ENCODE peak calls at places on chromosomes 3 and 15, in ten cellular contexts. C is epithelial cell of proximal tubule, A is GM12864, O is bronchial epithelial cell, F is fibroblast of lung, Y is cardiac muscle cell, Z is body of pancreas, T is transverse colon, W is PC-3, D is PC-9. G is an unnamed sample.

GRCh38 chr3:128133273-128133883 is 9.8 kb upstream of the RUVBL1 start:
- DNase-seq in C (no peak), A (no peak), O (peak; percentile 60), F (peak; percentile 75), Y (no peak), Z (peak; percentile 43), T (peak; percentile 25), W (peak; percentile 51), D (no peak), G (no peak)

GRCh38 chr3:114450008-114450596 is 156.3 kb downstream of the TIGIT start:
- DNase-seq in C (no peak), A (no peak), O (peak; percentile 10), F (no peak), Y (no peak), Z (no peak), T (no peak), W (no peak), D (no peak), G (no peak)

GRCh38 chr3:122714269-122714668 is 33.6 kb downstream of the PARP14 start:
- DNase-seq in C (no peak), A (no peak), O (no peak), F (no peak), Y (no peak), Z (no peak), T (no peak), W (no peak), D (no peak), G (no peak)

GRCh38 chr3:50617096-50617791 is at the start of gene MAPKAPK3:
- DNase-seq in C (no peak), A (no peak), O (no peak), F (no peak), Y (peak; percentile 48), Z (peak; percentile 57), T (peak; percentile 66), W (peak; percentile 30), D (no peak), G (no peak)

GRCh38 chr15:88913850-88914169 is 631 bp upstream of the MFGE8 start:
- DNase-seq in C (no peak), A (no peak), O (no peak), F (no peak), Y (no peak), Z (no peak), T (no peak), W (no peak), D (peak; percentile 36), G (no peak)

GRCh38 chr3:195756935-195757302 is 36.1 kb downstream of the MUC20 start:
- DNase-seq in C (no peak), A (no peak), O (no peak), F (no peak), Y (no peak), Z (no peak), T (no peak), W (peak; percentile 19), D (no peak), G (no peak)

GRCh38 chr15:56919708-56920637 is 1.5 kb downstream of the TCF12 start:
- DNase-seq in C (no peak), A (no peak), O (peak; percentile 47), F (peak; percentile 39), Y (no peak), Z (peak; percentile 11), T (peak; percentile 28), W (peak; percentile 23), D (no peak), G (peak; percentile 26)

GRCh38 chr3:141345951-141346817 is 22.1 kb upstream of the ZBTB38 start:
- DNase-seq in C (no peak), A (no peak), O (no peak), F (peak; percentile 58), Y (no peak), Z (no peak), T (peak; percentile 47), W (no peak), D (no peak), G (no peak)

GRCh38 chr3:97138914-97139541 is 324.6 kb downstream of the EPHA6 start:
- DNase-seq in C (no peak), A (no peak), O (peak; percentile 36), F (no peak), Y (no peak), Z (no peak), T (no peak), W (peak; percentile 20), D (no peak), G (no peak)
- TF ChIP-seq CTCF in C (peak; percentile 35), A (peak; percentile 44), O (peak; percentile 47), F (no peak), Y (no peak), Z (no peak), T (no peak), W (peak; percentile 56), D (peak; percentile 52), G (no peak)

GRCh38 chr3:18300916-18301315 is 124.2 kb downstream of the SATB1 start:
- DNase-seq in C (no peak), A (no peak), O (no peak), F (no peak), Y (no peak), Z (no peak), T (no peak), W (no peak), D (no peak), G (no peak)

GRCh38 chr3:18297131-18297530 is 128.0 kb downstream of the SATB1 start:
- DNase-seq in C (no peak), A (no peak), O (no peak), F (no peak), Y (no peak), Z (no peak), T (no peak), W (no peak), D (no peak), G (no peak)

GRCh38 chr3:18290130-18290529 is 135.0 kb downstream of the SATB1 start:
- DNase-seq in C (no peak), A (no peak), O (no peak), F (no peak), Y (no peak), Z (no peak), T (no peak), W (no peak), D (no peak), G (no peak)

DNA sequence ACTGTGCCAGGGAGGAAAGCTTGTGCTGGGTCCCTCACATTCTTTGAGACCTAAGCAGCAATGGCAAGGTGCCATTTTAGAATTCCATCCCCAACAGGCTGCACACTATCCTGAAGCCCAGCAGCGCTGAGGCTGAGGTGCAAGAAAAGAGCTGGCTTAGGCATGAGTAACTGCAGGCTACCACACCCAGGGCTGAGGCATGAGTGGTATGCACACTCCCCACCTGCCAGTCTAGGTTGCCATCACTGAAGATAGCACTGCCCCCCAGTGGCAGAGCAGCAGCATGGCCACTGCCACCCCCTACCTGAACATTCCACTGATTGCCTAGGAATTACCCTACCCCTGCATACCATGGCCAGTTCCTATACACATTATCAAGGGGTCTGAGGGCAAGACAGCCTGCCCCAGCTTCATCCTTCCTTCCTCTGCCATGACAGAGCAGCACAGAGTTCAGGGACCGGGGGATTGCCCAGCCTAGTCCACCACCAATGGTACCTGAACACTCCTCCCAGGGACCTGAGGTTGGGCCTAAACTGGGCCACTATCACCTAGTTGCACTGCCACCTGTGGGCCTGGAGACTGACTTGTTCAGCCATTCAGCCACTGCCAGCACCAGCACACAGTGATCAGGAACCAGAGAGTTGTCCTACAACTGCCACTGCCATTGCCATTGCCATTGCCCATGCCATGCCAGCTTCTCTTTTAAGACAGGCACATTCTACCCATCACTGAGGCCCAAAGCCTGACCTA is 129.8 kb downstream of the SATB1 start:
- DNase-seq in C (peak; percentile 69), A (peak; percentile 10), O (peak; percentile 88), F (peak; percentile 25), Y (peak; percentile 81), Z (peak; percentile 52), T (peak; percentile 53), W (peak; percentile 97), D (peak; percentile 86), G (peak; percentile 73)
- H3K4me3 ChIP-seq in C (no peak overlapping the region), A (no peak overlapping the region), O (no peak overlapping the region), F (no peak overlapping the region), Y (no peak overlapping the region), Z (no peak overlapping the region), T (no peak overlapping the region), W (no peak overlapping the region), D (no peak overlapping the region), G (no peak overlapping the region)

GRCh38 chr3:156987946-156988345 is 161.8 kb downstream of the LEKR1 start:
- DNase-seq in C (no peak), A (no peak), O (no peak), F (no peak), Y (no peak), Z (no peak), T (no peak), W (no peak), D (no peak), G (no peak)

GRCh38 chr3:156981005-156981404 is 154.9 kb downstream of the LEKR1 start:
- DNase-seq in C (no peak), A (no peak), O (no peak), F (peak; percentile 3), Y (no peak), Z (no peak), T (no peak), W (no peak), D (no peak), G (no peak)

GRCh38 chr3:156978471-156978961 is 152.4 kb downstream of the LEKR1 start:
- DNase-seq in C (no peak), A (peak; percentile 74), O (no peak), F (peak; percentile 27), Y (no peak), Z (no peak), T (no peak), W (no peak), D (no peak), G (no peak)

GRCh38 chr3:156985689-156986088 is 159.5 kb downstream of the LEKR1 start:
- DNase-seq in C (no peak), A (no peak), O (no peak), F (no peak), Y (no peak), Z (no peak), T (no peak), W (no peak), D (no peak), G (no peak)

GRCh38 chr3:156983559-156983958 is 157.4 kb downstream of the LEKR1 start:
- DNase-seq in C (no peak), A (no peak), O (no peak), F (no peak), Y (no peak), Z (no peak), T (no peak), W (no peak), D (no peak), G (no peak)
- TF ChIP-seq CTCF in C (no peak), A (no peak), O (no peak), F (no peak), Y (no peak), Z (no peak), T (no peak), W (no peak), D (no peak), G (no peak)

DNA sequence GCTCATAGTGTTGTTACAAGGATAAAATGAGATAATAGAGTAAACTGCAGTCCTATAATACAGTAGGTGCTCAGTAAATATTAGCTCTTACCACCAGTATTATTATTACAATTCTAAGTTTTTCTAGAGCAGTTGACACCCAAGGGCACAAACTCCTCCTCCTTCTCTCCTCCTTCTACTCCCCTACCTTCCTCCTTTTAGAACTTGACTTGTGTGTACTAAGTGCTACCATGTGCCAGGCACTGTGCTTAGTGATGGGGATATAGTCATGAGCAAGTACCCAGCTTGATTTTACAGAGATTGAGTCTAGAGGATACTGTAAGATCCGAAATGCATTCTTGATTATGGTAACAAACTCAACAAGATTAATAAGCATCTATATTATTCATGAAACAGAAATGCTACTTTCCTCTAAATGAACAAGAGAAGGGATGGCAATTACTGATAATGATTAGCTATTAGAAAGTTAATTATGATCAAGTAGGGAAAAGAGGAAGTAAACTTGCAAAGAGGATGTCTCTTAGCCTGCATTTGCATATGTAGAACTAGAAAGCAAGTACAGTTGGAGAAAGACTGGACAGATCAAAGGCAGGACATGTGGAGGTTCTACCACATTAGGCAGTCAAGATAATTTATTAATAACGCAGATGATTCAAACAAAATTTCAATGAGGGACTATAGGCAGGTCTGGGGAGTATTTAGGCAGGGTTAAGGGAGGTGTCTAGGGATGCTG is 72.3 kb downstream of the CLDN11 start:
- DNase-seq in C (no peak), A (no peak), O (no peak), F (no peak), Y (no peak), Z (no peak), T (no peak), W (no peak), D (no peak), G (no peak)
- H3K4me3 ChIP-seq in C (no peak overlapping the region), A (no peak overlapping the region), O (no peak overlapping the region), F (no peak overlapping the region), Y (no peak overlapping the region), Z (no peak overlapping the region), T (no peak overlapping the region), W (no peak overlapping the region), D (no peak overlapping the region), G (no peak overlapping the region)